ENCODE peak calls at places on chromosomes 11 and 22, in six cellular contexts. M, I, T, P, A and R are unnamed samples.
A peak's percentile ranks its signal among the peaks of the same experiment; 100 is the strongest.

GRCh38 chr11:134640971-134641968 is 229.2 kb upstream of the B3GAT1 start:
- DNase-seq in I (no peak), A (no peak), M (no peak), P (no peak), T (no peak), R (no peak)

GRCh38 chr22:39494471-39495120 is 7.5 kb upstream of the MIEF1 start:
- DNase-seq in A (no peak), I (no peak), T (no peak), M (no peak), P (no peak), R (no peak)

GRCh38 chr11:76049506-76049905 is 156.8 kb downstream of the WNT11 start:
- DNase-seq in A (no peak), I (no peak), M (no peak), P (no peak), T (no peak), R (no peak)

GRCh38 chr11:61488651-61489291 is 19.8 kb upstream of the LRRC10B start:
- DNase-seq in M (peak; percentile 77), T (peak; percentile 28), A (peak; percentile 70), P (no peak), I (peak; percentile 81), R (no peak)

GRCh38 chr11:116224889-116225200 is 547.9 kb downstream of the BUD13 start:
- DNase-seq in M (no peak), A (no peak), T (no peak), P (no peak), I (no peak), R (no peak)

GRCh38 chr22:44659140-44659539 is 42.9 kb upstream of the PRR5 start:
- DNase-seq in P (no peak), A (no peak), I (no peak), T (peak; percentile 11), M (no peak), R (no peak)

GRCh38 chr22:21621891-21622623 is 7.8 kb downstream of the YDJC start:
- DNase-seq in T (no peak), A (no peak), M (no peak), I (no peak), P (no peak), R (no peak)

GRCh38 chr22:50683086-50683993 is 10.7 kb downstream of the SHANK3 start:
- DNase-seq in A (no peak), I (no peak), P (no peak), T (no peak), M (no peak), R (no peak)

GRCh38 chr11:33828604-33829429 is 54.5 kb upstream of the FBXO3 start:
- DNase-seq in P (peak; percentile 2), I (no peak), T (no peak), M (no peak), A (no peak), R (no peak)

GRCh38 chr11:86999388-86999787 is 38.3 kb upstream of the TMEM135 start:
- DNase-seq in I (no peak), P (no peak), A (no peak), M (no peak), T (no peak), R (no peak)

GRCh38 chr11:57751676-57752253 is at the start of gene BTBD18:
- DNase-seq in P (no peak), I (no peak), M (peak; percentile 48), A (peak; percentile 58), T (peak; percentile 54), R (no peak)

GRCh38 chr22:46514592-46515207 is 22.7 kb downstream of the CELSR1 start:
- DNase-seq in A (no peak), T (peak; percentile 55), I (no peak), P (no peak), M (no peak), R (no peak)

GRCh38 chr11:102138223-102138622 is 28.0 kb downstream of the YAP1 start:
- DNase-seq in A (no peak), M (no peak), T (no peak), P (no peak), I (no peak), R (no peak)

GRCh38 chr11:385594-386351 is 8.2 kb upstream of the PKP3 start:
- DNase-seq in M (no peak), T (no peak), P (no peak), A (no peak), I (no peak), R (no peak)

GRCh38 chr11:68643576-68643975 is 40.8 kb upstream of the GAL start:
- DNase-seq in P (no peak), M (no peak), T (peak; percentile 27), I (no peak), A (no peak), R (no peak)

GRCh38 chr22:31247726-31248125 is 35.6 kb downstream of the LIMK2 start:
- DNase-seq in P (no peak), I (no peak), M (no peak), A (no peak), T (no peak), R (no peak)

GRCh38 chr22:24506802-24507438 is 11.8 kb downstream of the UPB1 start:
- DNase-seq in P (no peak), I (no peak), M (no peak), A (no peak), T (no peak), R (no peak)

GRCh38 chr11:119993732-119994131 is 144.2 kb downstream of the TRIM29 start:
- DNase-seq in I (no peak), A (peak; percentile 60), M (peak; percentile 30), P (no peak), T (no peak), R (no peak)

GRCh38 chr11:65141896-65142494 is 7.7 kb upstream of the SYVN1 start:
- DNase-seq in A (no peak), T (no peak), I (no peak), M (no peak), P (no peak), R (no peak)

GRCh38 chr11:132448334-132448995 is 1078.0 kb downstream of the NTM start:
- DNase-seq in A (no peak), T (peak; percentile 42), I (no peak), M (no peak), P (no peak), R (peak; percentile 25)

GRCh38 chr11:35649984-35650383 is 12.6 kb upstream of the TRIM44 start:
- DNase-seq in P (no peak), I (no peak), A (no peak), M (no peak), T (peak; percentile 53), R (no peak)

GRCh38 chr11:46390331-46391171 is 1.0 kb downstream of the CHRM4 start:
- DNase-seq in I (no peak), M (no peak), P (no peak), T (no peak), A (no peak), R (no peak)

DNA sequence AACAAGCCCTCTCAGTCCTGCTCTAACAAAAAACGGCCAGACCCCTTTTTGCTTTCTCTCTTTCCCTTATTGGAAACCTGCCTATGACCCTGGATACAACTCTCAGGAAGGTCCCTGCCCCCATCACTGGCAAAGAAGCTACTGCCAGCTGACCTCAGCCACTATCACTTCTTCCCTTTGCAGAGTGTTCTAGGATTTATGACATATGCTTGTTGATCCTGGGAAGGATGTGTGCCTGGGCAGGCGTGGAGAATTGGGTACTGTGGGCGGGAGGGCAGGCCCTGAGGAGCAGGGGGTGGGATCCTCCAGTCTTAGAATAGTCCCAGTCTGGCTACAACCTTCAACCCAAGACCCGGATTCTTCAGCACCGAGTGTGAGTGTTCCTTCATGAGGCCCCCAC is 7.5 kb downstream of the PGAP2 start:
- DNase-seq in T (no peak), P (no peak), I (peak; percentile 24), A (no peak), M (no peak), R (no peak)
- H3K4me3 ChIP-seq in T (no peak overlapping the region), P (no peak overlapping the region), I (no peak overlapping the region), A (no peak overlapping the region), M (no peak overlapping the region), R (no peak overlapping the region)

GRCh38 chr22:27309713-27310112 is 491.8 kb downstream of the MN1 start:
- DNase-seq in P (no peak), M (no peak), A (no peak), T (no peak), I (no peak), R (no peak)
- H3K4me3 ChIP-seq in P (no peak overlapping the region), M (no peak overlapping the region), A (no peak overlapping the region), T (no peak overlapping the region), I (no peak overlapping the region), R (no peak overlapping the region)

GRCh38 chr11:2891291-2891690 is 5.7 kb upstream of the CDKN1C start:
- DNase-seq in T (no peak), P (no peak), M (no peak), I (no peak), A (no peak), R (no peak)

GRCh38 chr11:2892215-2893020 is 6.8 kb upstream of the CDKN1C start:
- DNase-seq in I (peak; percentile 54), P (peak; percentile 73), A (no peak), M (peak; percentile 67), T (no peak), R (no peak)

GRCh38 chr11:2893021-2893528 is 7.5 kb upstream of the CDKN1C start:
- DNase-seq in T (no peak), I (no peak), M (no peak), P (no peak), A (no peak), R (no peak)

GRCh38 chr11:2890466-2891241 is 5.1 kb upstream of the CDKN1C start:
- DNase-seq in A (peak; percentile 78), P (no peak), T (no peak), I (peak; percentile 75), M (peak; percentile 73), R (peak; percentile 70)

GRCh38 chr11:2891901-2892214 is 6.3 kb upstream of the CDKN1C start:
- DNase-seq in P (no peak), T (no peak), I (peak; percentile 62), A (peak; percentile 61), M (no peak), R (no peak)
- H3K4me3 ChIP-seq in P (peak overlapping the region; percentile 69), T (peak overlapping the region; percentile 53), I (peak overlapping the region; percentile 67), A (peak overlapping the region; percentile 29), M (peak overlapping the region; percentile 24), R (peak overlapping the region; percentile 50)

GRCh38 chr11:96218901-96219300 is 124.1 kb downstream of the MAML2 start:
- DNase-seq in T (no peak), P (no peak), M (no peak), A (no peak), I (no peak), R (no peak)
- H3K4me3 ChIP-seq in T (no peak overlapping the region), P (no peak overlapping the region), M (no peak overlapping the region), A (no peak overlapping the region), I (no peak overlapping the region), R (no peak overlapping the region)

DNA sequence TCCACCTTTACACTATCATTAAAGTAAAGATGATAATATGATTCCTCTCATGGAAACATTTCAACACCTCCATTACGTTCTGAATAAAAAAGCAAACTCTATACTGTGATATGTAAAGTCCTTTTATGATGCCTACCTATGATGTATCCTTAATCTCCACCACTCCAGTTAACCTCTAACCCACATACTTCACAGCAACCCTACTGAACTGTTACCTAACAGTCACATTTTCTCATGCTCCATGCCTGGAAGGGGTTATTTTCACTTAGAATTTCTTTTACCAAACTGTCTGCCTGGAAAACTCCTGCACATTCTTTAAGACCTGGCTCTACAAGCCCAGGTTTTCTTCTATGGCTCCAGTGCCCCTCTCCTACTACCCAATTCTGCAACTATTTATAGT is 129.1 kb downstream of the FCHSD2 start:
- DNase-seq in P (no peak), A (no peak), M (no peak), T (no peak), I (no peak), R (no peak)
- H3K4me3 ChIP-seq in P (no peak overlapping the region), A (no peak overlapping the region), M (no peak overlapping the region), T (no peak overlapping the region), I (no peak overlapping the region), R (no peak overlapping the region)

GRCh38 chr22:32407332-32407731 is 4.7 kb downstream of the RTCB start:
- DNase-seq in T (no peak), P (no peak), M (no peak), I (no peak), A (no peak), R (no peak)
- H3K4me3 ChIP-seq in T (no peak overlapping the region), P (no peak overlapping the region), M (no peak overlapping the region), I (no peak overlapping the region), A (no peak overlapping the region), R (no peak overlapping the region)

GRCh38 chr11:114298701-114299090 is 2.5 kb downstream of the NNMT start:
- DNase-seq in P (no peak), M (no peak), T (no peak), A (no peak), I (no peak), R (no peak)
- H3K4me3 ChIP-seq in P (no peak overlapping the region), M (peak overlapping the region; percentile 21), T (peak overlapping the region; percentile 68), A (peak overlapping the region; percentile 40), I (peak overlapping the region; percentile 61), R (peak overlapping the region; percentile 59)